ENCODE peak calls at places on chromosomes 4 and X, in five cellular contexts. One of them, this sample, is unnamed. For H3K4me1 and H3K36me3, the result is how much of the 10 kb centered on the place peaks cover.

GRCh38 chrX:15471016-15471415 is 22.1 kb downstream of the PIR start:
- DNase-seq in endodermal cell: peak
- DNase-seq in hepatocyte: peak
- DNase-seq in CD4-positive, alpha-beta memory T cell: peak
- DNase-seq in PC-3: peak
- DNase-seq in this sample: peak

GRCh38 chr4:72505314-72505744 is 63.7 kb downstream of the ADAMTS3 start:
- DNase-seq in CD4-positive, alpha-beta memory T cell: no peak
- DNase-seq in PC-3: peak
- DNase-seq in hepatocyte: peak
- DNase-seq in endodermal cell: peak
- DNase-seq in this sample: no peak

GRCh38 chr4:3318561-3319021 is 25.8 kb downstream of the RGS12 start:
- DNase-seq in hepatocyte: no peak
- DNase-seq in CD4-positive, alpha-beta memory T cell: no peak
- DNase-seq in endodermal cell: peak
- DNase-seq in PC-3: no peak
- DNase-seq in this sample: no peak

GRCh38 chrX:135382260-135382659 is 39.5 kb upstream of the SMIM10L2A start:
- DNase-seq in endodermal cell: no peak
- DNase-seq in CD4-positive, alpha-beta memory T cell: no peak
- DNase-seq in hepatocyte: no peak
- DNase-seq in PC-3: no peak
- DNase-seq in this sample: no peak

GRCh38 chr4:143667461-143667860 is 33.0 kb downstream of the FREM3 start:
- DNase-seq in endodermal cell: no peak
- DNase-seq in CD4-positive, alpha-beta memory T cell: no peak
- DNase-seq in PC-3: no peak
- DNase-seq in hepatocyte: no peak
- DNase-seq in this sample: no peak

GRCh38 chr4:20512053-20512810 is 188.0 kb upstream of the PACRGL start:
- DNase-seq in hepatocyte: no peak
- DNase-seq in PC-3: peak
- DNase-seq in CD4-positive, alpha-beta memory T cell: no peak
- DNase-seq in endodermal cell: no peak
- DNase-seq in this sample: no peak

GRCh38 chrX:34956915-34957314 is 14.3 kb downstream of the FAM47B start:
- DNase-seq in endodermal cell: no peak
- DNase-seq in hepatocyte: no peak
- DNase-seq in PC-3: peak
- DNase-seq in CD4-positive, alpha-beta memory T cell: no peak
- DNase-seq in this sample: no peak

GRCh38 chrX:71935542-71935941 is 24.9 kb downstream of the NHSL2 start:
- DNase-seq in hepatocyte: no peak
- DNase-seq in endodermal cell: peak
- DNase-seq in CD4-positive, alpha-beta memory T cell: no peak
- DNase-seq in PC-3: no peak
- DNase-seq in this sample: no peak

GRCh38 chrX:49710744-49711319 is 15.0 kb upstream of the PAGE1 start:
- DNase-seq in CD4-positive, alpha-beta memory T cell: no peak
- DNase-seq in hepatocyte: no peak
- DNase-seq in PC-3: no peak
- DNase-seq in endodermal cell: no peak
- DNase-seq in this sample: no peak

GRCh38 chr4:23934915-23935314 is 45.1 kb upstream of the PPARGC1A start:
- DNase-seq in hepatocyte: peak
- DNase-seq in CD4-positive, alpha-beta memory T cell: no peak
- DNase-seq in endodermal cell: peak
- DNase-seq in PC-3: no peak
- DNase-seq in this sample: no peak

GRCh38 chr4:149203256-149204001 is 612.2 kb downstream of the IQCM start:
- DNase-seq in endodermal cell: no peak
- DNase-seq in hepatocyte: no peak
- DNase-seq in PC-3: no peak
- DNase-seq in CD4-positive, alpha-beta memory T cell: no peak
- DNase-seq in this sample: no peak

GRCh38 chr4:141654098-141654497 is 17.7 kb downstream of the IL15 start:
- DNase-seq in endodermal cell: peak
- DNase-seq in PC-3: peak
- DNase-seq in CD4-positive, alpha-beta memory T cell: no peak
- DNase-seq in hepatocyte: peak
- DNase-seq in this sample: no peak

GRCh38 chr4:75834095-75834771 is 68.0 kb downstream of the PPEF2 start:
- DNase-seq in hepatocyte: no peak
- DNase-seq in endodermal cell: no peak
- DNase-seq in CD4-positive, alpha-beta memory T cell: no peak
- DNase-seq in PC-3: no peak
- DNase-seq in this sample: no peak

GRCh38 chr4:68895561-68896198 is 55.9 kb downstream of the UGT2A3 start:
- DNase-seq in CD4-positive, alpha-beta memory T cell: no peak
- DNase-seq in hepatocyte: no peak
- DNase-seq in endodermal cell: no peak
- DNase-seq in PC-3: peak
- DNase-seq in this sample: no peak

GRCh38 chr4:162499478-162499877 is 335.7 kb upstream of the FSTL5 start:
- DNase-seq in hepatocyte: no peak
- DNase-seq in PC-3: peak
- DNase-seq in endodermal cell: no peak
- DNase-seq in CD4-positive, alpha-beta memory T cell: no peak
- DNase-seq in this sample: no peak

GRCh38 chr4:188433916-188434315 is 294.7 kb downstream of the TRIML1 start:
- DNase-seq in PC-3: no peak
- DNase-seq in hepatocyte: no peak
- DNase-seq in endodermal cell: no peak
- DNase-seq in CD4-positive, alpha-beta memory T cell: no peak
- DNase-seq in this sample: no peak

GRCh38 chr4:8819421-8820177 is 52.0 kb downstream of the HMX1 start:
- DNase-seq in PC-3: no peak
- DNase-seq in CD4-positive, alpha-beta memory T cell: no peak
- DNase-seq in endodermal cell: peak
- DNase-seq in hepatocyte: no peak
- DNase-seq in this sample: no peak

GRCh38 chr4:18980516-18981233 is 959.1 kb upstream of the LCORL start:
- DNase-seq in PC-3: peak
- DNase-seq in CD4-positive, alpha-beta memory T cell: no peak
- DNase-seq in endodermal cell: no peak
- DNase-seq in hepatocyte: no peak
- DNase-seq in this sample: no peak

DNA sequence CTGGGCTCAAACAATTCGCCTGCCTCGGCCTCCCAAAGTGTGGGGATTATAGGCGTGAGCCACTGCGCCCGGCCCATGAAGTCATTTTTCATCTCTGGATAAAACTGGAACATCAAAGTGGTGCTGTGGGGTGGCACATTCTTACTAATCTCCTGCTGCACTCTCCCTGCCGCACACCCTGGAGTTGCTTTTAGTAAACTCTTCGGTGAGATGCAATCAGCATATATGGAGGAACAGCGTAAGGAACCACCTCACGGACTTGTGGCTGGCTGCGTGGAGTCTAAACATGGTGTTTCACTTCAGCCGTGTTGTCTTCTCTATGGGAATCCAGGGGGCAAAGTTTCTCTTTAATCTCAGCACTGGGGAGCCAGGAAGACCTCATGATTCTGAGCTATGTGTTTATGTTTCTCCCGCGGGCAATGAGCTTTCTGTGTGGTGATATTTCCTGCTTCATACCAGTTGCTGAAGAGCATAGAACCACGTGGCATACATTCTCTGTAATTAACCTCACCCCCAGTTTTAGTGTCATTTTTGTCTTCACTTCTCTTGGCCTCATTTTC is 2.1 kb upstream of the RHOH start:
- DNase-seq in CD4-positive, alpha-beta memory T cell: peak
- DNase-seq in endodermal cell: no peak
- DNase-seq in hepatocyte: peak
- DNase-seq in PC-3: no peak
- DNase-seq in this sample: no peak
- H3K4me1 ChIP-seq in CD4-positive, alpha-beta memory T cell: half or more
- H3K4me1 ChIP-seq in endodermal cell: under half
- H3K4me1 ChIP-seq in hepatocyte: under half
- H3K4me1 ChIP-seq in PC-3: under half
- H3K4me1 ChIP-seq in this sample: under half

GRCh38 chrX:48703642-48704481 is 7.3 kb downstream of the SUV39H1 start:
- DNase-seq in endodermal cell: no peak
- DNase-seq in hepatocyte: no peak
- DNase-seq in CD4-positive, alpha-beta memory T cell: no peak
- DNase-seq in PC-3: peak
- DNase-seq in this sample: no peak
- H3K36me3 ChIP-seq in endodermal cell: under half
- H3K36me3 ChIP-seq in hepatocyte: under half
- H3K36me3 ChIP-seq in CD4-positive, alpha-beta memory T cell: under half
- H3K36me3 ChIP-seq in PC-3: under half
- H3K36me3 ChIP-seq in this sample: under half

GRCh38 chr4:5708829-5709680 is 696 bp upstream of the EVC2 start:
- DNase-seq in endodermal cell: peak
- DNase-seq in CD4-positive, alpha-beta memory T cell: no peak
- DNase-seq in PC-3: no peak
- DNase-seq in hepatocyte: peak
- DNase-seq in this sample: no peak

GRCh38 chr4:5708171-5708828 is at the start of gene EVC2:
- DNase-seq in hepatocyte: peak
- DNase-seq in endodermal cell: peak
- DNase-seq in CD4-positive, alpha-beta memory T cell: peak
- DNase-seq in PC-3: peak
- DNase-seq in this sample: no peak

GRCh38 chr4:5711479-5712184 is 631 bp downstream of the EVC start:
- DNase-seq in CD4-positive, alpha-beta memory T cell: no peak
- DNase-seq in endodermal cell: peak
- DNase-seq in PC-3: peak
- DNase-seq in hepatocyte: no peak
- DNase-seq in this sample: no peak

GRCh38 chr4:5710962-5711478 is at the start of gene EVC:
- DNase-seq in PC-3: peak
- DNase-seq in hepatocyte: peak
- DNase-seq in CD4-positive, alpha-beta memory T cell: no peak
- DNase-seq in endodermal cell: peak
- DNase-seq in this sample: no peak

DNA sequence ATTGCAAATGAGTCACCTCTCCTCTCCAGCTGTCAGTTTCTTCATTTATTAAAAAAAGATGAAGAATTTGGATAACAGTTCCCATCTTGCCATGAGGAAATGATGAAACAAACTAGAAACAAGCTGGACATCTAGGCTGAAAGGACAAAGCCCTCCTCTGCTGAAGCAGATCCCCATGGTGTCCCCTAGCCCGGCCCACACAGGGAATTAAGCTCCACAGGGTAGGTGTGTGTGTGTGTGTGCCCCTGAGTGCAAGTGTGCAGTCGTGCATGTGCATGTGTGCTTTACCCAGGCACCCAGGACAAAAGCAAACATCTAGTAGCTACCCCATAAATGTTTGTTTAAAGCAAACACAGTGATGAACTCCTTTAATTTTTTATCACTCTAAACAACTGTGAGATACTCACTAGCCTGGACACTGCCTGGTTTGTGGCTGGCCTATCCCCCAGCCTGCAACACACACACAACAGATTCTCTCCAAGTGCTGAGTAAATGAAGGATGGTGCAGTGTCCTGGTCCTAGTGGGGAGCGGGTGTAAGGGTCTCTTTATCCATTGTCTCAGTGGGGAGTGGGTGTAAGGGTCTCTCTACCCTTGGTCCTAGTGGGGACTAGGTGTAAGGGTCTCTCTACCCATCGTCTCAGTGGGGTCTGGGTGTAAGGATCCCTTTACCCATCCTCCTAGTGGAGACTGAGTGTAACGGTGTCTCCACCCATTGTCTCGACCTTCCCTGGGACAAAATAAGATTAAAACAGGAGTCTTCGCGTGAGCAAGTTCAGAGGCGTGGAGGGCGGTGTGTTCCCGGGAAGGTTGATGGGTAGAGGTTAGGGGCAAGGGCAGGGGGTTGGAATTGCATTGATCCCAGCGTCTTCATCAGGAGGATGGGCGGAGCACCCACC is 688 bp upstream of the EVC start:
- DNase-seq in hepatocyte: peak
- DNase-seq in CD4-positive, alpha-beta memory T cell: no peak
- DNase-seq in endodermal cell: no peak
- DNase-seq in PC-3: peak
- DNase-seq in this sample: no peak
- H3K4me3 ChIP-seq in hepatocyte: peak
- H3K4me3 ChIP-seq in CD4-positive, alpha-beta memory T cell: no peak
- H3K4me3 ChIP-seq in endodermal cell: peak
- H3K4me3 ChIP-seq in PC-3: peak
- H3K4me3 ChIP-seq in this sample: peak

GRCh38 chr4:122766950-122767349 is 34.4 kb downstream of the BBS12 start:
- DNase-seq in endodermal cell: no peak
- DNase-seq in PC-3: no peak
- DNase-seq in CD4-positive, alpha-beta memory T cell: no peak
- DNase-seq in hepatocyte: no peak
- DNase-seq in this sample: no peak
- H3K4me1 ChIP-seq in endodermal cell: under half
- H3K4me1 ChIP-seq in PC-3: under half
- H3K4me1 ChIP-seq in CD4-positive, alpha-beta memory T cell: under half
- H3K4me1 ChIP-seq in hepatocyte: under half
- H3K4me1 ChIP-seq in this sample: under half

GRCh38 chrX:40072246-40072645 is 25.5 kb downstream of the BCOR start:
- DNase-seq in endodermal cell: no peak
- DNase-seq in PC-3: no peak
- DNase-seq in CD4-positive, alpha-beta memory T cell: no peak
- DNase-seq in hepatocyte: no peak
- DNase-seq in this sample: no peak
- H3K36me3 ChIP-seq in endodermal cell: half or more
- H3K36me3 ChIP-seq in PC-3: under half
- H3K36me3 ChIP-seq in CD4-positive, alpha-beta memory T cell: under half
- H3K36me3 ChIP-seq in hepatocyte: under half
- H3K36me3 ChIP-seq in this sample: under half

GRCh38 chrX:108735680-108736508 is 469 bp downstream of the IRS4 start:
- DNase-seq in PC-3: no peak
- DNase-seq in endodermal cell: no peak
- DNase-seq in CD4-positive, alpha-beta memory T cell: no peak
- DNase-seq in hepatocyte: peak
- DNase-seq in this sample: no peak

GRCh38 chrX:108735087-108735679 is 1.2 kb downstream of the IRS4 start:
- DNase-seq in endodermal cell: peak
- DNase-seq in hepatocyte: peak
- DNase-seq in CD4-positive, alpha-beta memory T cell: no peak
- DNase-seq in PC-3: no peak
- DNase-seq in this sample: no peak

GRCh38 chrX:108734426-108734825 is 1.9 kb downstream of the IRS4 start:
- DNase-seq in PC-3: no peak
- DNase-seq in CD4-positive, alpha-beta memory T cell: no peak
- DNase-seq in hepatocyte: no peak
- DNase-seq in endodermal cell: no peak
- DNase-seq in this sample: no peak

GRCh38 chrX:108731144-108731543 is 5.2 kb downstream of the IRS4 start:
- DNase-seq in hepatocyte: no peak
- DNase-seq in CD4-positive, alpha-beta memory T cell: no peak
- DNase-seq in PC-3: no peak
- DNase-seq in endodermal cell: peak
- DNase-seq in this sample: no peak

GRCh38 chrX:108732630-108733321 is 3.6 kb downstream of the IRS4 start:
- DNase-seq in hepatocyte: peak
- DNase-seq in CD4-positive, alpha-beta memory T cell: no peak
- DNase-seq in PC-3: no peak
- DNase-seq in endodermal cell: peak
- DNase-seq in this sample: no peak
- H3K4me3 ChIP-seq in hepatocyte: no peak
- H3K4me3 ChIP-seq in CD4-positive, alpha-beta memory T cell: no peak
- H3K4me3 ChIP-seq in PC-3: no peak
- H3K4me3 ChIP-seq in endodermal cell: peak
- H3K4me3 ChIP-seq in this sample: no peak

GRCh38 chr4:121057466-121057911 is 14.8 kb downstream of the NDNF start:
- DNase-seq in endodermal cell: peak
- DNase-seq in CD4-positive, alpha-beta memory T cell: no peak
- DNase-seq in PC-3: no peak
- DNase-seq in hepatocyte: no peak
- DNase-seq in this sample: no peak
- H3K4me1 ChIP-seq in endodermal cell: under half
- H3K4me1 ChIP-seq in CD4-positive, alpha-beta memory T cell: under half
- H3K4me1 ChIP-seq in PC-3: under half
- H3K4me1 ChIP-seq in hepatocyte: under half
- H3K4me1 ChIP-seq in this sample: under half